ENCODE peak calls at places on chromosomes 16 and 17, in eight cellular contexts. One of them, this sample, is unnamed.
A peak's percentile ranks its signal among the peaks of the same experiment; 100 is the strongest.

GRCh38 chr16:53809088-53809951 is 105.4 kb downstream of the FTO start:
- DNase-seq in anterior cingulate cortex: no peak
- DNase-seq in tibial nerve: no peak
- DNase-seq in sigmoid colon: no peak
- DNase-seq in HFFc6: peak; percentile 84
- DNase-seq in stimulated activated CD8-positive, alpha-beta memory T cell treated with anti-CD3 and anti-CD28 coated beads, Interleukin-12 subunit alpha, Interleukin-12 subunit beta, amount 100 ng/mL, for 4 hours: no peak
- DNase-seq in neuronal stem cell: no peak
- DNase-seq in GM13977: no peak
- DNase-seq in this sample: no peak

GRCh38 chr17:44655983-44656700 is at the start of gene MEIOC:
- DNase-seq in anterior cingulate cortex: no peak
- DNase-seq in tibial nerve: no peak
- DNase-seq in sigmoid colon: no peak
- DNase-seq in HFFc6: no peak
- DNase-seq in stimulated activated CD8-positive, alpha-beta memory T cell treated with anti-CD3 and anti-CD28 coated beads, Interleukin-12 subunit alpha, Interleukin-12 subunit beta, amount 100 ng/mL, for 4 hours: peak; percentile 1
- DNase-seq in neuronal stem cell: peak; percentile 33
- DNase-seq in GM13977: peak; percentile 70
- DNase-seq in this sample: peak; percentile 94

GRCh38 chr16:53428681-53429080 is 5.6 kb upstream of the RBL2 start:
- DNase-seq in anterior cingulate cortex: no peak
- DNase-seq in tibial nerve: no peak
- DNase-seq in sigmoid colon: no peak
- DNase-seq in HFFc6: no peak
- DNase-seq in stimulated activated CD8-positive, alpha-beta memory T cell treated with anti-CD3 and anti-CD28 coated beads, Interleukin-12 subunit alpha, Interleukin-12 subunit beta, amount 100 ng/mL, for 4 hours: no peak
- DNase-seq in neuronal stem cell: no peak
- DNase-seq in GM13977: no peak
- DNase-seq in this sample: no peak

GRCh38 chr17:2563061-2563460 is 30.4 kb upstream of the PAFAH1B1 start:
- DNase-seq in anterior cingulate cortex: no peak
- DNase-seq in tibial nerve: no peak
- DNase-seq in sigmoid colon: no peak
- DNase-seq in HFFc6: no peak
- DNase-seq in stimulated activated CD8-positive, alpha-beta memory T cell treated with anti-CD3 and anti-CD28 coated beads, Interleukin-12 subunit alpha, Interleukin-12 subunit beta, amount 100 ng/mL, for 4 hours: no peak
- DNase-seq in neuronal stem cell: no peak
- DNase-seq in GM13977: no peak
- DNase-seq in this sample: no peak

GRCh38 chr17:17722081-17722905 is 41.0 kb downstream of the RAI1 start:
- DNase-seq in anterior cingulate cortex: peak; percentile 64
- DNase-seq in tibial nerve: no peak
- DNase-seq in sigmoid colon: no peak
- DNase-seq in HFFc6: peak; percentile 31
- DNase-seq in stimulated activated CD8-positive, alpha-beta memory T cell treated with anti-CD3 and anti-CD28 coated beads, Interleukin-12 subunit alpha, Interleukin-12 subunit beta, amount 100 ng/mL, for 4 hours: no peak
- DNase-seq in neuronal stem cell: no peak
- DNase-seq in GM13977: peak; percentile 49
- DNase-seq in this sample: peak; percentile 70

GRCh38 chr17:66200685-66201092 is 8.8 kb upstream of the CEP112 start:
- DNase-seq in anterior cingulate cortex: peak; percentile 5
- DNase-seq in tibial nerve: peak; percentile 55
- DNase-seq in sigmoid colon: no peak
- DNase-seq in HFFc6: peak; percentile 82
- DNase-seq in stimulated activated CD8-positive, alpha-beta memory T cell treated with anti-CD3 and anti-CD28 coated beads, Interleukin-12 subunit alpha, Interleukin-12 subunit beta, amount 100 ng/mL, for 4 hours: no peak
- DNase-seq in neuronal stem cell: peak; percentile 54
- DNase-seq in GM13977: no peak
- DNase-seq in this sample: peak; percentile 91

GRCh38 chr16:8634991-8635736 is 13.7 kb downstream of the METTL22 start:
- DNase-seq in anterior cingulate cortex: no peak
- DNase-seq in tibial nerve: no peak
- DNase-seq in sigmoid colon: peak; percentile 56
- DNase-seq in HFFc6: peak; percentile 33
- DNase-seq in stimulated activated CD8-positive, alpha-beta memory T cell treated with anti-CD3 and anti-CD28 coated beads, Interleukin-12 subunit alpha, Interleukin-12 subunit beta, amount 100 ng/mL, for 4 hours: no peak
- DNase-seq in neuronal stem cell: peak; percentile 43
- DNase-seq in GM13977: no peak
- DNase-seq in this sample: peak; percentile 11

GRCh38 chr16:75591001-75591852 is 25.0 kb downstream of the GABARAPL2 start:
- DNase-seq in anterior cingulate cortex: peak; percentile 23
- DNase-seq in tibial nerve: peak; percentile 28
- DNase-seq in sigmoid colon: peak; percentile 85
- DNase-seq in HFFc6: peak; percentile 56
- DNase-seq in stimulated activated CD8-positive, alpha-beta memory T cell treated with anti-CD3 and anti-CD28 coated beads, Interleukin-12 subunit alpha, Interleukin-12 subunit beta, amount 100 ng/mL, for 4 hours: no peak
- DNase-seq in neuronal stem cell: no peak
- DNase-seq in GM13977: no peak
- DNase-seq in this sample: peak; percentile 7

GRCh38 chr17:33284022-33284421 is 9.1 kb downstream of the ASIC2 start:
- DNase-seq in anterior cingulate cortex: no peak
- DNase-seq in tibial nerve: peak; percentile 24
- DNase-seq in sigmoid colon: peak; percentile 69
- DNase-seq in HFFc6: peak; percentile 62
- DNase-seq in stimulated activated CD8-positive, alpha-beta memory T cell treated with anti-CD3 and anti-CD28 coated beads, Interleukin-12 subunit alpha, Interleukin-12 subunit beta, amount 100 ng/mL, for 4 hours: no peak
- DNase-seq in neuronal stem cell: no peak
- DNase-seq in GM13977: no peak
- DNase-seq in this sample: peak; percentile 38

GRCh38 chr16:19712418-19713058 is 5.5 kb downstream of the KNOP1 start:
- DNase-seq in anterior cingulate cortex: no peak
- DNase-seq in tibial nerve: no peak
- DNase-seq in sigmoid colon: peak; percentile 58
- DNase-seq in HFFc6: no peak
- DNase-seq in stimulated activated CD8-positive, alpha-beta memory T cell treated with anti-CD3 and anti-CD28 coated beads, Interleukin-12 subunit alpha, Interleukin-12 subunit beta, amount 100 ng/mL, for 4 hours: no peak
- DNase-seq in neuronal stem cell: no peak
- DNase-seq in GM13977: no peak
- DNase-seq in this sample: no peak